ENCODE peak calls at places on chromosomes 3 and 15, in five cellular contexts. W is tibial artery, C is HCT116, L is stomach, S is cardiac muscle cell. X is an unnamed sample. For H3K36me3 and H3K4me1, the result is how much of the 10 kb centered on the place peaks cover.

GRCh38 chr15:81002254-81003022 is 1.7 kb downstream of the TLNRD1 start:
- DNase-seq in S (no peak), C (no peak), W (no peak), L (no peak), X (peak)

GRCh38 chr3:189797103-189797850 is 166.1 kb downstream of the TP63 start:
- DNase-seq in C (no peak), S (no peak), W (no peak), L (no peak), X (no peak)

GRCh38 chr3:21754839-21755238 is 3.8 kb upstream of the ZNF385D start:
- DNase-seq in C (no peak), W (no peak), S (no peak), L (no peak), X (no peak)

GRCh38 chr3:30692498-30693130 is 86.2 kb downstream of the TGFBR2 start:
- DNase-seq in S (no peak), L (no peak), C (no peak), W (no peak), X (no peak)

GRCh38 chr15:64693134-64693533 is 82.3 kb downstream of the RBPMS2 start:
- DNase-seq in S (no peak), L (peak), C (no peak), W (peak), X (no peak)

GRCh38 chr3:72903004-72903403 is 15.2 kb downstream of the GXYLT2 start:
- DNase-seq in W (no peak), L (no peak), C (no peak), S (no peak), X (no peak)

GRCh38 chr15:79644091-79644490 is 212.0 kb downstream of the MINAR1 start:
- DNase-seq in S (no peak), L (no peak), W (no peak), C (no peak), X (no peak)

GRCh38 chr15:67006089-67007065 is 59.0 kb upstream of the SMAD3 start:
- DNase-seq in L (no peak), S (no peak), C (no peak), W (no peak), X (no peak)

GRCh38 chr3:125245521-125245920 is 33.0 kb upstream of the SLC12A8 start:
- DNase-seq in C (no peak), S (peak), W (no peak), L (no peak), X (no peak)

GRCh38 chr3:194023501-194024280 is 112.3 kb upstream of the HES1 start:
- DNase-seq in W (no peak), C (no peak), S (no peak), L (no peak), X (no peak)

GRCh38 chr15:72086010-72086697 is 31.8 kb downstream of the MYO9A start:
- DNase-seq in S (no peak), C (no peak), W (no peak), L (peak), X (peak)

GRCh38 chr3:172103724-172104123 is 64.3 kb downstream of the FNDC3B start:
- DNase-seq in S (peak), W (no peak), L (no peak), C (no peak), X (no peak)

GRCh38 chr15:96764501-96764900 is 434.0 kb downstream of the NR2F2 start:
- DNase-seq in C (no peak), S (no peak), W (no peak), L (no peak), X (no peak)
- H3K36me3 ChIP-seq in C (under half), S (under half), W (under half), L (under half), X (under half)

DNA sequence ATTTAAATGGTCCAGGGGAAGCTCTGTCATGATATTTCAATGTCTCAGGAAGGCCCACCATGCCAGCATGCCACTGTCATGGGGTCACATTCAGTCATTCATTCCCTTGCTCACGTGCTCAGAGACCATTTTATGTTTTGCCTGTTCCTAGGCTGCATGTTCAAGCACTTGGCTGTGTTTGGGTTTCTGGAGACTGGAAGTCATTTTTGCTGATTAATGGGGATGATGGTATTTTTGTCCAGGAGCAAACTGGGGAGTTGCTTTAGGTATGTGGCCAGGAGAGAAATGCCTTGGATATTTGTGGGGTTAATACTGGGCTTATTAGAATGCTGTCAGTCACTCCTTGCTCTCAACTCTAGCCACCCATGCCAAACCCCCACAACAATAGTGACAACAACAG is 303.5 kb downstream of the PTPRG start:
- DNase-seq in W (no peak), C (no peak), S (no peak), L (no peak), X (no peak)
- H3K4me1 ChIP-seq in W (under half), C (under half), S (under half), L (under half), X (under half)

GRCh38 chr3:170163956-170164645 is 17.4 kb downstream of the PHC3 start:
- DNase-seq in L (no peak), S (no peak), C (no peak), W (no peak), X (no peak)
- H3K36me3 ChIP-seq in L (under half), S (under half), C (under half), W (under half), X (under half)

GRCh38 chr3:129556358-129556695 is 13.4 kb downstream of the H1-8 start:
- DNase-seq in C (no peak), L (no peak), W (no peak), S (no peak), X (no peak)
- H3K4me1 ChIP-seq in C (under half), L (half or more), W (half or more), S (half or more), X (under half)

GRCh38 chr15:90465930-90466567 is 63.7 kb upstream of the CRTC3 start:
- DNase-seq in S (no peak), C (no peak), L (no peak), W (no peak), X (no peak)
- H3K36me3 ChIP-seq in S (under half), C (under half), L (under half), W (under half), X (under half)

GRCh38 chr15:90870354-90871096 is 2.1 kb downstream of the FURIN start:
- DNase-seq in W (no peak), S (no peak), C (no peak), L (no peak), X (no peak)
- H3K4me1 ChIP-seq in W (under half), S (under half), C (half or more), L (half or more), X (under half)

GRCh38 chr15:73286356-73286755 is 82.4 kb downstream of the HCN4 start:
- DNase-seq in W (no peak), S (no peak), L (no peak), C (no peak), X (no peak)

GRCh38 chr15:73284073-73284472 is 84.7 kb downstream of the HCN4 start:
- DNase-seq in S (no peak), W (no peak), L (no peak), C (no peak), X (no peak)

GRCh38 chr15:73282567-73283200 is 86.1 kb downstream of the HCN4 start:
- DNase-seq in W (no peak), L (no peak), C (no peak), S (no peak), X (no peak)

GRCh38 chr15:73283341-73283962 is 85.3 kb downstream of the HCN4 start:
- DNase-seq in C (no peak), L (no peak), W (no peak), S (no peak), X (no peak)

GRCh38 chr15:73287019-73287418 is 81.7 kb downstream of the HCN4 start:
- DNase-seq in W (no peak), L (no peak), S (no peak), C (no peak), X (no peak)
- H3K36me3 ChIP-seq in W (half or more), L (under half), S (under half), C (under half), X (under half)